ENCODE peak calls at places on chromosomes 3 and 15, in four cellular contexts. D, R, Y and H are unnamed samples.

GRCh38 chr3:31980530-31981205 is 394 bp downstream of the OSBPL10 start:
- DNase-seq in D (peak; percentile 54), R (peak; percentile 83), Y (peak; percentile 76), H (no peak)

GRCh38 chr15:88529021-88529630 is 17.4 kb downstream of the DET1 start:
- DNase-seq in D (no peak), R (no peak), Y (no peak), H (no peak)

GRCh38 chr3:110789315-110789714 is 282.3 kb upstream of the NECTIN3 start:
- DNase-seq in D (no peak), R (no peak), Y (no peak), H (no peak)

GRCh38 chr3:170531557-170532335 is 54.1 kb downstream of the SLC7A14 start:
- DNase-seq in D (no peak), R (no peak), Y (no peak), H (no peak)

GRCh38 chr15:73941044-73941443 is 14.8 kb downstream of the LOXL1 start:
- DNase-seq in D (no peak), R (no peak), Y (no peak), H (no peak)

GRCh38 chr3:177516130-177517011 is 319.1 kb upstream of the TBL1XR1 start:
- DNase-seq in D (peak; percentile 74), R (no peak), Y (no peak), H (no peak)

GRCh38 chr15:94584833-94585244 is 353.5 kb downstream of the MCTP2 start:
- DNase-seq in D (no peak), R (no peak), Y (no peak), H (peak; percentile 36)

GRCh38 chr3:194072097-194072428 is 63.9 kb upstream of the HES1 start:
- DNase-seq in D (no peak), R (no peak), Y (no peak), H (no peak)

GRCh38 chr3:67461667-67462142 is 192.7 kb downstream of the SUCLG2 start:
- DNase-seq in D (no peak), R (no peak), Y (no peak), H (no peak)

GRCh38 chr3:19934098-19934566 is at the start of gene EFHB:
- DNase-seq in D (peak; percentile 39), R (peak; percentile 59), Y (peak; percentile 81), H (no peak)

GRCh38 chr15:42063122-42063848 is 31.1 kb downstream of the PLA2G4D start:
- DNase-seq in D (no peak), R (no peak), Y (no peak), H (no peak)

GRCh38 chr3:100210777-100211145 is 50.0 kb upstream of the TBC1D23 start:
- DNase-seq in D (no peak), R (no peak), Y (no peak), H (no peak)

GRCh38 chr3:197337656-197338055 is 39.2 kb upstream of the DLG1 start:
- DNase-seq in D (no peak), R (no peak), Y (peak; percentile 19), H (no peak)

GRCh38 chr15:51303462-51303861 is 34.9 kb downstream of the CYP19A1 start:
- DNase-seq in D (no peak), R (no peak), Y (no peak), H (peak; percentile 15)

GRCh38 chr3:186060222-186060621 is 48.7 kb downstream of the ETV5 start:
- DNase-seq in D (no peak), R (no peak), Y (no peak), H (peak; percentile 40)

GRCh38 chr15:65130941-65131340 is 2.7 kb downstream of the PDCD7 start:
- DNase-seq in D (no peak), R (no peak), Y (no peak), H (no peak)

GRCh38 chr3:128800241-128801187 is 74.5 kb downstream of the RAB7A start:
- DNase-seq in D (no peak), R (no peak), Y (no peak), H (no peak)

GRCh38 chr15:68637755-68638405 is 59.1 kb downstream of the CORO2B start:
- DNase-seq in D (no peak), R (no peak), Y (no peak), H (no peak)

GRCh38 chr15:75517233-75517632 is 61.9 kb downstream of the PTPN9 start:
- DNase-seq in D (no peak), R (no peak), Y (no peak), H (no peak)
- TF ChIP-seq TCF12 in D (no peak), R (peak; percentile 11), Y (no peak), H (no peak)

GRCh38 chr3:148020880-148021279 is 611.7 kb downstream of the ZIC1 start:
- DNase-seq in D (no peak), R (no peak), Y (no peak), H (no peak)
- TF ChIP-seq TCF12 in D (no peak), R (no peak), Y (no peak), H (no peak)

GRCh38 chr15:26697913-26698312 is 75.0 kb downstream of the GABRB3 start:
- DNase-seq in D (no peak), R (no peak), Y (no peak), H (no peak)
- TF ChIP-seq TCF12 in D (no peak), R (no peak), Y (no peak), H (no peak)

GRCh38 chr3:10703875-10704274 is 112.2 kb upstream of the SLC6A11 start:
- DNase-seq in D (no peak), R (peak; percentile 46), Y (peak; percentile 66), H (no peak)
- TF ChIP-seq TCF12 in D (no peak), R (no peak), Y (no peak), H (no peak)

GRCh38 chr3:33131328-33132018 is 17.7 kb downstream of the CRTAP start:
- DNase-seq in D (peak; percentile 66), R (peak; percentile 71), Y (peak; percentile 64), H (no peak)
- TF ChIP-seq TCF12 in D (no peak), R (no peak), Y (no peak), H (no peak)

DNA sequence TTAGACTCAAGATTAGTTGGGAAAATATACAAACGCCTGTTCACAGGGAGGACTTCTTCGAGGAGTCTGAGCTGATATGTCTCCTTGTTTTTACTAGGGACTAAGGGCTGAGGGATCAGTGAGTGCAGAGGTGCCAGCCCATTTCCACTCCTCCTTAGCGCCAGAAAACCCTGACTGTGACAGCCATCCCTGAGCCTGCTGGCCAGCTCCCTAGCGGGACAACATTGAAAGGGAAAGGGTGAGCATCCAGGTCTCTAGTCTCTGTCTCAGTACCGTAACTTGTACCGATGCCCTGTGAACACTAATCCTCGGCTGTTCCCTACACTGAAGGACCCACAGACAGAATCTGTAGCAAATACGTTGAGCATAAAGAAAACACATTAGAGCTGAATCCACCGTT is 243.4 kb downstream of the WNT5A start:
- DNase-seq in D (no peak), R (no peak), Y (no peak), H (no peak)
- TF ChIP-seq TCF12 in D (no peak), R (no peak), Y (no peak), H (no peak)